ENCODE peak calls at places on chromosomes 5 and 9, in five cellular contexts. H is skeletal muscle cell; O is stimulated activated naive CD4-positive, alpha-beta T cell; L is CD4-positive, CD25-positive, alpha-beta regulatory T cell; Y is WTC11. Q is an unnamed sample.

GRCh38 chr5:149749481-149750365 is 19.6 kb downstream of the PPARGC1B start:
- DNase-seq in H (no peak), O (no peak), L (no peak), Y (no peak), Q (no peak)

GRCh38 chr5:173963107-173963506 is 25.9 kb upstream of the C5orf47 start:
- DNase-seq in H (peak), O (no peak), L (no peak), Y (no peak), Q (no peak)

GRCh38 chr5:150263801-150264621 is 25.6 kb downstream of the CAMK2A start:
- DNase-seq in H (peak), O (no peak), L (no peak), Y (no peak), Q (no peak)

GRCh38 chr5:45507174-45507573 is 189.0 kb downstream of the HCN1 start:
- DNase-seq in H (no peak), O (no peak), L (no peak), Y (no peak), Q (no peak)

GRCh38 chr9:93910196-93910595 is 45.0 kb downstream of the BARX1 start:
- DNase-seq in H (no peak), O (no peak), L (no peak), Y (no peak), Q (no peak)

GRCh38 chr9:118283488-118283887 is 579.3 kb downstream of the TLR4 start:
- DNase-seq in H (no peak), O (no peak), L (no peak), Y (no peak), Q (no peak)

GRCh38 chr5:173329370-173330150 is 1.3 kb upstream of the STC2 start:
- DNase-seq in H (no peak), O (no peak), L (no peak), Y (peak), Q (no peak)

GRCh38 chr5:53429706-53430105 is 50.7 kb upstream of the FST start:
- DNase-seq in H (peak), O (no peak), L (no peak), Y (no peak), Q (no peak)

GRCh38 chr9:86854898-86855523 is 92.3 kb downstream of the GAS1 start:
- DNase-seq in H (peak), O (no peak), L (no peak), Y (peak), Q (no peak)

GRCh38 chr5:41908374-41909079 is 4.4 kb downstream of the RIMOC1 start:
- DNase-seq in H (peak), O (no peak), L (no peak), Y (no peak), Q (no peak)

GRCh38 chr9:31582561-31582960 is 801.9 kb upstream of the ACO1 start:
- DNase-seq in H (no peak), O (no peak), L (no peak), Y (no peak), Q (no peak)

GRCh38 chr5:38369692-38370091 is 111.3 kb downstream of the EGFLAM start:
- DNase-seq in H (no peak), O (no peak), L (no peak), Y (no peak), Q (no peak)

GRCh38 chr5:76204713-76205112 is 121.5 kb downstream of the SV2C start:
- DNase-seq in H (no peak), O (no peak), L (no peak), Y (no peak), Q (peak)

GRCh38 chr5:133410335-133410828 is 202.0 kb downstream of the FSTL4 start:
- DNase-seq in H (no peak), O (no peak), L (no peak), Y (no peak), Q (no peak)

GRCh38 chr9:70438341-70438924 is 24.0 kb upstream of the KLF9 start:
- DNase-seq in H (peak), O (no peak), L (no peak), Y (no peak), Q (peak)

GRCh38 chr5:64074533-64074932 is 91.1 kb upstream of the RNF180 start:
- DNase-seq in H (no peak), O (no peak), L (no peak), Y (peak), Q (no peak)

GRCh38 chr5:40770764-40771163 is 15.0 kb upstream of the TTC33 start:
- DNase-seq in H (no peak), O (no peak), L (no peak), Y (no peak), Q (no peak)

GRCh38 chr9:131776473-131776872 is 36.6 kb upstream of the RAPGEF1 start:
- DNase-seq in H (no peak), O (no peak), L (no peak), Y (peak), Q (peak)

GRCh38 chr9:4684820-4685219 is 5.5 kb downstream of the CDC37L1 start:
- DNase-seq in H (no peak), O (no peak), L (no peak), Y (no peak), Q (no peak)

GRCh38 chr9:126556560-126557250 is 57.0 kb upstream of the LMX1B start:
- DNase-seq in H (no peak), O (no peak), L (no peak), Y (no peak), Q (no peak)

GRCh38 chr5:118698774-118699173 is 289.6 kb downstream of the DTWD2 start:
- DNase-seq in H (no peak), O (no peak), L (no peak), Y (peak), Q (no peak)

GRCh38 chr9:12826924-12827655 is 52.3 kb downstream of the LURAP1L start:
- DNase-seq in H (no peak), O (no peak), L (no peak), Y (no peak), Q (no peak)

Q was measured in colonic mucosa.